ENCODE peak calls at places on chromosome 18, in five cellular contexts. Q, X, J, P and V are unnamed samples.
A peak's percentile ranks its signal among the peaks of the same experiment; 100 is the strongest.

GRCh38 chr18:35616664-35617423 is 35.3 kb downstream of the GALNT1 start:
- DNase-seq in Q (peak; percentile 95), X (peak; percentile 72), J (no peak), P (no peak), V (peak; percentile 2)

GRCh38 chr18:38539373-38539772 is 973.8 kb upstream of the CELF4 start:
- DNase-seq in Q (no peak), X (no peak), J (no peak), P (peak; percentile 72), V (no peak)

GRCh38 chr18:57841568-57841967 is 38.5 kb upstream of the ATP8B1 start:
- DNase-seq in Q (no peak), X (no peak), J (no peak), P (no peak), V (no peak)

GRCh38 chr18:2906522-2907458 is 60.0 kb downstream of the EMILIN2 start:
- DNase-seq in Q (peak; percentile 24), X (peak; percentile 31), J (no peak), P (peak; percentile 69), V (peak; percentile 63)

GRCh38 chr18:27793013-27793412 is 383.9 kb downstream of the CDH2 start:
- DNase-seq in Q (no peak), X (no peak), J (no peak), P (no peak), V (no peak)

GRCh38 chr18:66819235-66819634 is 215.3 kb upstream of the CDH19 start:
- DNase-seq in Q (no peak), X (peak; percentile 17), J (no peak), P (no peak), V (no peak)

GRCh38 chr18:79367989-79368388 is 27.7 kb upstream of the NFATC1 start:
- DNase-seq in Q (no peak), X (no peak), J (no peak), P (no peak), V (no peak)

GRCh38 chr18:48683661-48684060 is 144.8 kb downstream of the CTIF start:
- DNase-seq in Q (no peak), X (no peak), J (no peak), P (no peak), V (no peak)

GRCh38 chr18:50340078-50340477 is 34.8 kb upstream of the SKA1 start:
- DNase-seq in Q (no peak), X (no peak), J (no peak), P (no peak), V (no peak)

GRCh38 chr18:39487932-39488331 is 1922.3 kb upstream of the CELF4 start:
- DNase-seq in Q (no peak), X (no peak), J (no peak), P (no peak), V (no peak)

GRCh38 chr18:23812566-23813440 is 123.5 kb downstream of the LAMA3 start:
- DNase-seq in Q (peak; percentile 58), X (peak; percentile 53), J (peak; percentile 15), P (no peak), V (peak; percentile 66)

GRCh38 chr18:61572871-61573270 is 239.6 kb downstream of the CDH20 start:
- DNase-seq in Q (no peak), X (no peak), J (no peak), P (no peak), V (no peak)

GRCh38 chr18:11982981-11983380 is 1.7 kb downstream of the IMPA2 start:
- DNase-seq in Q (no peak), X (no peak), J (no peak), P (no peak), V (no peak)

GRCh38 chr18:11980148-11980554 is 1.2 kb upstream of the IMPA2 start:
- DNase-seq in Q (no peak), X (no peak), J (no peak), P (no peak), V (no peak)

GRCh38 chr18:11981383-11981632 is at the start of gene IMPA2:
- DNase-seq in Q (no peak), X (no peak), J (no peak), P (no peak), V (no peak)

GRCh38 chr18:11980555-11981382 is 538 bp upstream of the IMPA2 start:
- DNase-seq in Q (peak; percentile 98), X (peak; percentile 99), J (peak; percentile 93), P (peak; percentile 99), V (peak; percentile 99)

GRCh38 chr18:11981633-11982366 is 493 bp downstream of the IMPA2 start:
- DNase-seq in Q (peak; percentile 19), X (peak; percentile 46), J (no peak), P (peak; percentile 87), V (no peak)
- TF ChIP-seq EZH2 in Q (peak; percentile 26), X (no peak), J (no peak), P (peak; percentile 40), V (no peak)

GRCh38 chr18:22165603-22166069 is 3.8 kb upstream of the GATA6 start:
- DNase-seq in Q (no peak), X (no peak), J (no peak), P (peak; percentile 77), V (no peak)

GRCh38 chr18:22166070-22166972 is 3.1 kb upstream of the GATA6 start:
- DNase-seq in Q (peak; percentile 20), X (no peak), J (no peak), P (peak; percentile 57), V (peak; percentile 32)

GRCh38 chr18:22167471-22168151 is 1.8 kb upstream of the GATA6 start:
- DNase-seq in Q (peak; percentile 73), X (no peak), J (no peak), P (peak; percentile 65), V (peak; percentile 40)

GRCh38 chr18:22168360-22168921 is 948 bp upstream of the GATA6 start:
- DNase-seq in Q (peak; percentile 55), X (peak; percentile 41), J (no peak), P (peak; percentile 76), V (peak; percentile 42)

GRCh38 chr18:22167091-22167470 is 2.3 kb upstream of the GATA6 start:
- DNase-seq in Q (no peak), X (no peak), J (no peak), P (peak; percentile 58), V (no peak)
- H3K4me3 ChIP-seq in Q (peak overlapping the region; percentile 23), X (no peak overlapping the region), J (no peak overlapping the region), P (no peak overlapping the region), V (no peak overlapping the region)

DNA sequence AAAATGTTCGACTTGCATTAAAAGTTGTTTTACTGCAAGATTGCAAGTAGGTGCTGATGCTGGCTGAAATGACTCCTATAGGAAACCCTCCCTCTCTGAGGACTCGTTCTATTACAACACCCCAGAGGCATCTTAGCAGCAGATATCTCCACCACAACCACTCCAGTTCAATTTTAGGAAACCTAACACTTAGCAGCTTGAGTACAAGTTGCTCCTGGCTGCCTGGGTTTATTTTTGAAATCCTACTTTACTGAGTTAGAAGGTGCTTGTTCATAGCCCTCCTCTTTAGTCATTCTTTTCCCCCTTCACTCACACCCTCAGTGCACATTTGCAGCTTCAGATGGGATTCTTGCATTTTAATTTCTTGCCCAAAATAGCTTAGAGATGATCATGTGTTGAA is 111.4 kb downstream of the MTCL1 start:
- DNase-seq in Q (no peak), X (no peak), J (no peak), P (no peak), V (no peak)
- H3K36me3 ChIP-seq in Q (no peaks in the 10 kb centered on the region), X (peaks cover 28% of the 10 kb centered on the region), J (peaks cover 33% of the 10 kb centered on the region), P (peaks cover 11% of the 10 kb centered on the region), V (no peaks in the 10 kb centered on the region)

GRCh38 chr18:70322928-70323327 is 34.1 kb downstream of the SOCS6 start:
- DNase-seq in Q (no peak), X (peak; percentile 31), J (no peak), P (peak; percentile 31), V (peak; percentile 5)

GRCh38 chr18:70324897-70325296 is 36.1 kb downstream of the SOCS6 start:
- DNase-seq in Q (no peak), X (no peak), J (no peak), P (no peak), V (no peak)

GRCh38 chr18:70321616-70322015 is 32.8 kb downstream of the SOCS6 start:
- DNase-seq in Q (no peak), X (peak; percentile 17), J (no peak), P (no peak), V (no peak)

GRCh38 chr18:70319185-70319584 is 30.3 kb downstream of the SOCS6 start:
- DNase-seq in Q (no peak), X (no peak), J (no peak), P (no peak), V (peak; percentile 48)

DNA sequence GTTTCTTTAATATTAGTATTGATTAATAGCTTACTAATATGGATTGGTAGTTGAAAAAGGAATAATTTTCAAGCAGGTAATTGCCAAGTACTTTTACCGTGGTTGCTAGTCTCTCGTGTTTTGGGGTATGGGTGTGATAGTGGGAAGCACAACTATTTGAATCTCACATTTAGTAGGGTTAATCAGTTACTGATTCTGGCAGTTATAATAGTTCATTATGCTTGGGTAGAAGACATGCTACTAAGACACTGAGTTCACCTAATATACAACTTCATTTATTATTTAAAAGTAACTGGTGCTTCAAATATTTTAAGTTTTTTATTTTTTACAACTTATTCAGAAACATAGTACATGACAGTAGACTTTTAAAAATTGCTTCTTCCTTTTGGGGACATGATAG is 33.5 kb downstream of the SOCS6 start:
- DNase-seq in Q (no peak), X (no peak), J (no peak), P (no peak), V (no peak)
- TF ChIP-seq EZH2 in Q (no peak), X (no peak), J (no peak), P (no peak), V (no peak)

GRCh38 chr18:59959079-59959478 is 59.3 kb downstream of the PMAIP1 start:
- DNase-seq in Q (no peak), X (peak; percentile 30), J (peak; percentile 58), P (no peak), V (no peak)

GRCh38 chr18:59960272-59960671 is 60.5 kb downstream of the PMAIP1 start:
- DNase-seq in Q (no peak), X (no peak), J (no peak), P (no peak), V (no peak)

GRCh38 chr18:59961086-59961485 is 61.3 kb downstream of the PMAIP1 start:
- DNase-seq in Q (no peak), X (no peak), J (no peak), P (no peak), V (no peak)

GRCh38 chr18:59959606-59960005 is 59.8 kb downstream of the PMAIP1 start:
- DNase-seq in Q (no peak), X (no peak), J (no peak), P (no peak), V (no peak)

GRCh38 chr18:59957957-59958356 is 58.2 kb downstream of the PMAIP1 start:
- DNase-seq in Q (peak; percentile 52), X (peak; percentile 74), J (peak; percentile 67), P (no peak), V (peak; percentile 57)
- H3K4me3 ChIP-seq in Q (no peak overlapping the region), X (no peak overlapping the region), J (peak overlapping the region; percentile 4), P (no peak overlapping the region), V (no peak overlapping the region)